ENCODE peak calls at places on chromosomes 13 and 19, in four cellular contexts. One of them, this sample, is unnamed.

GRCh38 chr19:14556662-14557188 is 15.1 kb downstream of the NDUFB7 start:
- DNase-seq in A549: peak
- DNase-seq in K562: peak
- DNase-seq in GM12878: no peak
- DNase-seq in this sample: peak

GRCh38 chr19:28543244-28543776 is 669.6 kb downstream of the UQCRFS1 start:
- DNase-seq in A549: no peak
- DNase-seq in K562: no peak
- DNase-seq in GM12878: no peak
- DNase-seq in this sample: no peak

GRCh38 chr13:28469316-28469715 is 25.6 kb downstream of the FLT1 start:
- DNase-seq in A549: no peak
- DNase-seq in K562: no peak
- DNase-seq in GM12878: no peak
- DNase-seq in this sample: no peak

GRCh38 chr19:34667349-34668076 is 9.4 kb downstream of the SCGB2B2 start:
- DNase-seq in A549: no peak
- DNase-seq in K562: peak
- DNase-seq in GM12878: no peak
- DNase-seq in this sample: peak

GRCh38 chr13:30581582-30581981 is 36.1 kb upstream of the USPL1 start:
- DNase-seq in A549: peak
- DNase-seq in K562: no peak
- DNase-seq in GM12878: no peak
- DNase-seq in this sample: peak

GRCh38 chr13:95153647-95154405 is 147.4 kb downstream of the ABCC4 start:
- DNase-seq in A549: no peak
- DNase-seq in K562: no peak
- DNase-seq in GM12878: no peak
- DNase-seq in this sample: no peak

GRCh38 chr13:83618966-83619365 is 263.3 kb downstream of the SLITRK1 start:
- DNase-seq in A549: no peak
- DNase-seq in K562: no peak
- DNase-seq in GM12878: no peak
- DNase-seq in this sample: no peak

GRCh38 chr19:18233224-18233825 is 7.1 kb upstream of the PDE4C start:
- DNase-seq in A549: peak
- DNase-seq in K562: peak
- DNase-seq in GM12878: no peak
- DNase-seq in this sample: peak

GRCh38 chr13:30924726-30925125 is 7.7 kb upstream of the TEX26 start:
- DNase-seq in A549: no peak
- DNase-seq in K562: no peak
- DNase-seq in GM12878: no peak
- DNase-seq in this sample: no peak

GRCh38 chr13:41075485-41075884 is 14.2 kb downstream of the WBP4 start:
- DNase-seq in A549: no peak
- DNase-seq in K562: no peak
- DNase-seq in GM12878: no peak
- DNase-seq in this sample: no peak

GRCh38 chr13:97121894-97122293 is 100.2 kb upstream of the MBNL2 start:
- DNase-seq in A549: no peak
- DNase-seq in K562: no peak
- DNase-seq in GM12878: no peak
- DNase-seq in this sample: no peak

GRCh38 chr19:16561382-16561781 is 10.8 kb downstream of the SLC35E1 start:
- DNase-seq in A549: no peak
- DNase-seq in K562: peak
- DNase-seq in GM12878: no peak
- DNase-seq in this sample: no peak

GRCh38 chr19:2624537-2625091 is 77.9 kb downstream of the GNG7 start:
- DNase-seq in A549: no peak
- DNase-seq in K562: no peak
- DNase-seq in GM12878: no peak
- DNase-seq in this sample: peak

GRCh38 chr13:36728006-36728405 is 54.2 kb downstream of the SERTM1 start:
- DNase-seq in A549: no peak
- DNase-seq in K562: no peak
- DNase-seq in GM12878: no peak
- DNase-seq in this sample: no peak

GRCh38 chr13:44969858-44970484 is 19.3 kb downstream of the NUFIP1 start:
- DNase-seq in A549: peak
- DNase-seq in K562: no peak
- DNase-seq in GM12878: no peak
- DNase-seq in this sample: peak

GRCh38 chr19:29467824-29468401 is 57.9 kb upstream of the VSTM2B start:
- DNase-seq in A549: peak
- DNase-seq in K562: no peak
- DNase-seq in GM12878: no peak
- DNase-seq in this sample: peak

GRCh38 chr13:39047560-39047959 is 9.3 kb downstream of the NHLRC3 start:
- DNase-seq in A549: no peak
- DNase-seq in K562: peak
- DNase-seq in GM12878: no peak
- DNase-seq in this sample: no peak

GRCh38 chr13:38417241-38417640 is 67.6 kb downstream of the UFM1 start:
- DNase-seq in A549: no peak
- DNase-seq in K562: no peak
- DNase-seq in GM12878: no peak
- DNase-seq in this sample: no peak

GRCh38 chr19:18044825-18045304 is 36.9 kb downstream of the ARRDC2 start:
- DNase-seq in A549: peak
- DNase-seq in K562: peak
- DNase-seq in GM12878: peak
- DNase-seq in this sample: no peak

GRCh38 chr19:21699197-21699596 is 68.2 kb downstream of the ZNF100 start:
- DNase-seq in A549: no peak
- DNase-seq in K562: no peak
- DNase-seq in GM12878: no peak
- DNase-seq in this sample: no peak

GRCh38 chr13:33296793-33297425 is 11.4 kb upstream of the STARD13 start:
- DNase-seq in A549: no peak
- DNase-seq in K562: no peak
- DNase-seq in GM12878: no peak
- DNase-seq in this sample: peak

DNA sequence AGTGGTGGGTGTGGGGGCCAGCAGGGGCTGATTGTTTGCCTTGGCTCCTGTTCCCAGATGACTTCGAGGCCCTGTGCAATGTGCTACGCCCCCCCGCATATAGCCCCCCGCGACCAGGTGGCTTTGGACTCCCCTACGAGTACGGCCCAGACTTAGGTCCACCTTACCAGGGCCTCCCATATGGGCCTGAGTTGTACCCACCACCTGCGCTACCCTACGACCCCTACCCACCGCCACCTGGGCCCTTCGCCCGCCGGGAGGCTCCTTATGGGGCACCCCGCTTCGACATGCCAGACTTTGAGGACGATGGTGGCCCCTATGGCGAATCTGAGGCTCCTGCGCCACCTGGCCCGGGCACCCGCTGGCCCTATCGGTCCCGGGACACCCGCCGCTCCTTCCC is 25.7 kb downstream of the LTBP4 start:
- DNase-seq in A549: no peak
- DNase-seq in K562: no peak
- DNase-seq in GM12878: no peak
- DNase-seq in this sample: no peak
- TF ChIP-seq CHD4 in A549: no peak
- TF ChIP-seq CHD4 in K562: no peak
- TF ChIP-seq CHD4 in GM12878: no peak
- TF ChIP-seq CHD4 in this sample: no peak

DNA sequence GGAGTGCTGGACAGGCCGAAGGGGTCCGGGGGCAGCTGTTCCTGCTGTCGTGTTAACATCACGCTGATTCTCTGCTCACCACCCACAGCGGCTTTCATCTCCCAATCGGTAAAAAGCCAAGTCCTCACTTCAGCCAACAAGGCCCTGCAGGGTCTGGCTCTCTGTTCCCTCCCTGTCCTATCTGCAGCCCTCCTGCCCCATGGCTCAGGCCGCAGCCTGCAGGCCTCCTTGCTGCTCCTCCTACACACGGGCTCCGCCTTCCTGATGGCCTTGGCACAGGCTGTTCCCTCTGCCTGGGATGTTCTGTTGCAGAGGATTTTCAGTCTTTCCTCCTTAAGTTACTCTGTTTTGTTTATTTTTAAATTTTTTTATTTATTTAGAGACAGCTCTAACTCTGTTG is 22.2 kb downstream of the FUZ start:
- DNase-seq in A549: no peak
- DNase-seq in K562: peak
- DNase-seq in GM12878: no peak
- DNase-seq in this sample: no peak
- TF ChIP-seq CHD4 in A549: no peak
- TF ChIP-seq CHD4 in K562: no peak
- TF ChIP-seq CHD4 in GM12878: no peak
- TF ChIP-seq CHD4 in this sample: no peak

DNA sequence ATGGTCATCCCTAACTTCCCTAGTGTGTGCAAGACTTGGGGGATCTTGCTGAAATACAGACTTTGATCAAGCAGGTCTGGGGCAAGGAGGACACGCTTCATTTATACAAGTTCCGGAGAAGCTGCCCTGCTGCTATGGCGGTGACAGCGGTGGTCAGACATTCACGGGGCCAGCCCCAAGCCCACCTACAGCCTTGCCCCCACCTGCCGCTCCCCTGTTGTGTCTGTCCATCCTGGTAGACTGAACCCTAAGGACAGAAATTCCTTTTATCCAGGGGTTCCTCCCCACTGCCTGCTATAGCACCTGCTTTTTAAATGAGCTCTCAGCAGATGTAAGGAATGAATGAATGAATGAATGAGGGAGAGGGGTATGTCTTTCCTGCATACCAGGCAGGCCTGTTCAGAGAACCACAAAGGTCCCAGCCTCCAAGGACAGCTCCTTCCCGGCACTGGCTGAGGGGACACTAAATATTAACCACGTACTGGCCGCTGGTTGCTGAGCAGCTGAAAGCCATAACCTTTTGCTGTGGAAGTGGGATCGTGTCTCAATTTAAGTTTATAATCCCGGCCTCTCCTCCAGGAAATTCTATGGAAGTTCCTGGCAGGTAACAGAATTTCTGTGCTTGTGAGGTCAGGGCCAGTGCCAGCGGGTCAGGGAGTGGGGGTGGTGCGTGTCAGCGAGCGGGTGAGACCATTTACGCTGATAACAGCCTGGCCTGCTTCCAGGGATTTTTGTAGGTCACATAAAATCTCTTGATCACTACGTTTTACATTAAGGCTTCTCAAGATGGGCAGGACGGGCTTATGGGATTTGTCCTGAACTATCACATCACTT is 27.1 kb downstream of the TSSK6 start:
- DNase-seq in A549: no peak
- DNase-seq in K562: peak
- DNase-seq in GM12878: no peak
- DNase-seq in this sample: no peak
- TF ChIP-seq CHD4 in A549: no peak
- TF ChIP-seq CHD4 in K562: no peak
- TF ChIP-seq CHD4 in GM12878: no peak
- TF ChIP-seq CHD4 in this sample: no peak

GRCh38 chr13:114049026-114049425 is 75.2 kb upstream of the C13orf46 start:
- DNase-seq in A549: no peak
- DNase-seq in K562: no peak
- DNase-seq in GM12878: no peak
- DNase-seq in this sample: no peak
- TF ChIP-seq CHD4 in A549: no peak
- TF ChIP-seq CHD4 in K562: no peak
- TF ChIP-seq CHD4 in GM12878: no peak
- TF ChIP-seq CHD4 in this sample: no peak

GRCh38 chr13:32036131-32036695 is 4.6 kb downstream of the FRY start:
- DNase-seq in A549: no peak
- DNase-seq in K562: no peak
- DNase-seq in GM12878: no peak
- DNase-seq in this sample: no peak
- TF ChIP-seq CHD4 in A549: no peak
- TF ChIP-seq CHD4 in K562: no peak
- TF ChIP-seq CHD4 in GM12878: no peak
- TF ChIP-seq CHD4 in this sample: no peak

GRCh38 chr13:104810242-104810641 is 1725.2 kb downstream of the EFNB2 start:
- DNase-seq in A549: no peak
- DNase-seq in K562: no peak
- DNase-seq in GM12878: no peak
- DNase-seq in this sample: no peak
- TF ChIP-seq CHD4 in A549: no peak
- TF ChIP-seq CHD4 in K562: no peak
- TF ChIP-seq CHD4 in GM12878: no peak
- TF ChIP-seq CHD4 in this sample: no peak

This sample was measured in HepG2.